ENCODE peak calls at places on chromosomes 13 and 19, in eight cellular contexts. T, U, D, R, H, X, A and W are unnamed samples.

GRCh38 chr19:29013988-29014387 is 199.0 kb downstream of the UQCRFS1 start:
- DNase-seq in U (no peak), T (no peak), A (no peak), X (no peak), R (peak; percentile 22), H (no peak), D (no peak), W (no peak)

GRCh38 chr13:109933476-109933875 is 147.1 kb upstream of the IRS2 start:
- DNase-seq in X (no peak), T (no peak), D (no peak), U (no peak), A (no peak), R (no peak), H (no peak), W (no peak)

GRCh38 chr19:38711726-38712153 is 32.5 kb downstream of the CAPN12 start:
- DNase-seq in R (no peak), X (peak; percentile 67), U (no peak), A (no peak), T (peak; percentile 86), H (peak; percentile 41), D (peak; percentile 80), W (peak; percentile 55)

GRCh38 chr13:106337096-106337495 is 198.4 kb downstream of the EFNB2 start:
- DNase-seq in X (no peak), U (peak; percentile 76), T (no peak), R (no peak), H (no peak), A (no peak), D (no peak), W (no peak)

GRCh38 chr13:24744247-24744646 is 19.7 kb upstream of the RNF17 start:
- DNase-seq in T (no peak), D (no peak), U (no peak), H (no peak), R (no peak), A (no peak), X (no peak), W (no peak)

GRCh38 chr13:113860579-113861432 is 3.1 kb downstream of the GAS6 start:
- DNase-seq in R (no peak), T (no peak), U (no peak), X (no peak), A (peak; percentile 80), D (no peak), H (no peak), W (peak; percentile 72)

GRCh38 chr13:113848020-113848419 is 15.9 kb downstream of the GAS6 start:
- DNase-seq in X (no peak), R (no peak), T (no peak), A (no peak), H (no peak), U (no peak), D (no peak), W (no peak)

GRCh38 chr13:31909889-31910551 is 121.6 kb upstream of the FRY start:
- DNase-seq in A (no peak), R (no peak), X (no peak), H (peak; percentile 7), U (peak; percentile 72), D (peak; percentile 39), T (no peak), W (peak; percentile 43)

DNA sequence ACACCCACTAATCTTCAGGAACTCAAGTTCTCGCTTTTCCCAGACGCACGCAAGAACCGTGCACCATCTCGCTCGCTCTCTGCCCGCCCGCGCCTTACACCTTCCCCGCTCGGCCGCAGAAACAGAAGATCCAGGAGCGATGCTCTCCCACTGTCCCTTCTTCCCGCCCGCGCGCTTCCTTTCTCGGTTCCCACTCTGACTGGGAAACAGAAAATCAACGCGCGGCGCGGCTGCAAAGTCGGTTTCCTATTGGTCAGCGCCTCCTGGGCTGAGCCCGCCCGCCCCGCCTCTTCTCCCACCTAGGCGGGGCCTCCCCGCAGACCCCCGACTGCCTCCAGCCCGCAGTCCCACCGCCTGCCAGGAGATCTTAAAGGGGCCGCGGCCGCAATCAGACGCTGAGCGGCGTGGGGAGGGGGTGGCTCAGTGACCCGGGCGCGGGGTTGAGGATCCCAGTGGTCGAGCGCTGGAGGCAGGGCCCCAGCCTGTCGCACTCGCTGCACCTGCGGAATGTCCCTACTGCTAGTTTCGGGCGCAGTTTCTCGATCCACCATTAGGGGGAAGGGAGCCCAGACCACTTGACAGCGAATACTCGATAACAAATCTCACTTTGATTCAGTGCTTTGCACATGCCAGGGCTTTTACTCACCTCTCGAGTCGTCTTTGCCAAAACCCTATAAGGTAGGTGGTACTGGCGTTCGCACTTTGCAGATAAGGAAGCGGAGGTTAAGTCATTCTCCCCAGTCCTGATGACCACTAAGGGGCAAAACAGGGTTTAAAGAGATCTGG is 700 bp upstream of the SLC25A23 start:
- DNase-seq in T (peak; percentile 93), H (peak; percentile 86), U (peak; percentile 99), D (peak; percentile 98), X (peak; percentile 69), R (peak; percentile 100), A (peak; percentile 97), W (peak; percentile 97)
- TF ChIP-seq CTCF in T (peak; percentile 41), H (peak; percentile 67), U (peak; percentile 66), D (peak; percentile 69), X (peak; percentile 65), R (peak; percentile 30), A (peak; percentile 50), W (peak; percentile 80)

GRCh38 chr19:48739400-48739825 is 997 bp downstream of the RASIP1 start:
- DNase-seq in H (no peak), R (no peak), T (no peak), X (no peak), A (no peak), U (no peak), D (no peak), W (no peak)

GRCh38 chr19:48741222-48741999 is 1.0 kb upstream of the RASIP1 start:
- DNase-seq in H (no peak), R (no peak), T (no peak), A (peak; percentile 85), U (peak; percentile 43), D (peak; percentile 71), X (no peak), W (no peak)

GRCh38 chr19:48738557-48739399 is 1.6 kb downstream of the RASIP1 start:
- DNase-seq in H (no peak), D (peak; percentile 96), X (peak; percentile 19), A (peak; percentile 99), U (peak; percentile 95), R (peak; percentile 93), T (no peak), W (peak; percentile 95)

GRCh38 chr19:48739835-48740704 is at the start of gene RASIP1:
- DNase-seq in U (no peak), R (no peak), D (peak; percentile 85), H (no peak), X (no peak), T (no peak), A (no peak), W (no peak)

GRCh38 chr19:48740705-48741030 is 258 bp upstream of the RASIP1 start:
- DNase-seq in H (no peak), U (no peak), R (no peak), X (no peak), A (no peak), D (no peak), T (no peak), W (no peak)
- TF ChIP-seq CTCF in H (no peak), U (no peak), R (no peak), X (no peak), A (no peak), D (no peak), T (no peak), W (no peak)

DNA sequence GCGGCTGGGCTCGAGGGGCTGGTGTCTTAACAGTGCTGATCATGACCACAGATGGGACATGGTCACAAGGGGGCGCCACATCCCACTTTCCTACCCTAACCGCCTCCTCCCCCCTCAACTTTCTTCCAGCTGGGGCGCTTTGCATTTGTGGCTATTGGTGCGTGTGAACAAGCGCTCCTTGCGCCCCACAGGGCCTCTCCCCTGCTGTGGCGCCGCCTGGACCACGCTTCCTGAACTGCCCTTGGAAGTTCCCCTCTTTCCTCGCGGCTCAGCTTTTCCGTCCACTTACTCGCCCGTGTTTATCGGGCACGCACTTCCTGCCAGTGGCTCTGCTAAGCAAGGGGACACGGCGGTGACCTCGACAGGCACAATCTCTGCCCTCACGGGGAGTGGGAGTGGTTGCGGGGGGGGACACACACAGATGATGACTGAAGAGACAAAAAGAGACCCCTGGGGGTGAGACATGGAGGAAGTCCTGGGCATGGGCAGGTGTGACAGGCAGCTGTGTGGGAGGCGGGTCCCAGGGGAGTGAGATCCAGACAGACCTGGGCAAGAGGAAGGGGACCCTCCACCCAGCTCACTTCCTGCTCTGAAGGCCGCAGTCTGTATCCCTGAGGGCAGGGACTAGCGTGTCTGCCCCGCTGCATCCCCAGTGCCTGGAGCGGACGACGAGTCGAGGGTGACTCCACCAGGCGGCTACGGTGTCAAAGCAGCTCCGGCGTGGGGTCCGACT is 40.3 kb downstream of the ZNF787 start:
- DNase-seq in H (no peak), A (peak; percentile 91), X (no peak), R (peak; percentile 70), U (peak; percentile 67), D (peak; percentile 86), T (peak; percentile 31), W (peak; percentile 71)
- TF ChIP-seq CTCF in H (peak; percentile 49), A (peak; percentile 64), X (peak; percentile 72), R (peak; percentile 51), U (peak; percentile 47), D (peak; percentile 53), T (peak; percentile 60), W (no peak)

GRCh38 chr19:55041244-55041626 is 3.2 kb upstream of the GP6 start:
- DNase-seq in A (no peak), D (no peak), U (no peak), X (no peak), R (no peak), T (no peak), H (no peak), W (no peak)
- TF ChIP-seq CTCF in A (no peak), D (no peak), U (no peak), X (no peak), R (no peak), T (no peak), H (no peak), W (no peak)

GRCh38 chr19:19186742-19187141 is 5.2 kb downstream of the BORCS8 start:
- DNase-seq in A (no peak), D (no peak), T (no peak), R (no peak), H (no peak), U (no peak), X (no peak), W (no peak)

GRCh38 chr19:19181614-19182013 is 10.3 kb downstream of the BORCS8 start:
- DNase-seq in X (no peak), D (no peak), A (no peak), U (no peak), R (no peak), H (no peak), T (no peak), W (no peak)

GRCh38 chr19:19185853-19186728 is 5.9 kb downstream of the BORCS8 start:
- DNase-seq in D (no peak), A (peak; percentile 89), T (no peak), H (no peak), X (no peak), U (peak; percentile 67), R (no peak), W (no peak)
- TF ChIP-seq CTCF in D (peak; percentile 16), A (peak; percentile 93), T (peak; percentile 53), H (peak; percentile 74), X (peak; percentile 67), U (peak; percentile 52), R (peak; percentile 40), W (no peak)